ENCODE peak calls at places on chromosomes 5 and 9, in six cellular contexts. One of them, this sample, is unnamed.

GRCh38 chr5:83077662-83078261 is 415 bp downstream of the XRCC4 start:
- DNase-seq in naive thymus-derived CD4-positive, alpha-beta T cell: no peak
- DNase-seq in fibroblast of the conjunctiva: no peak
- DNase-seq in stimulated activated CD8-positive, alpha-beta memory T cell treated with anti-CD3 and anti-CD28 coated beads, Interleukin-7, amount 100 ng/mL, for 4 hours: no peak
- DNase-seq in stimulated activated CD4-positive, alpha-beta T cell treated with anti-CD3 and anti-CD28 coated beads, Interleukin-1b, Interleukin-23, amount 100 ng/mL, for 1 hour: no peak
- DNase-seq in CMK: peak
- DNase-seq in this sample: no peak

GRCh38 chr5:168434746-168435321 is 51.4 kb upstream of the RARS1 start:
- DNase-seq in stimulated activated CD4-positive, alpha-beta T cell treated with anti-CD3 and anti-CD28 coated beads, Interleukin-1b, Interleukin-23, amount 100 ng/mL, for 1 hour: no peak
- DNase-seq in fibroblast of the conjunctiva: no peak
- DNase-seq in stimulated activated CD8-positive, alpha-beta memory T cell treated with anti-CD3 and anti-CD28 coated beads, Interleukin-7, amount 100 ng/mL, for 4 hours: no peak
- DNase-seq in naive thymus-derived CD4-positive, alpha-beta T cell: no peak
- DNase-seq in CMK: no peak
- DNase-seq in this sample: no peak

GRCh38 chr5:171226096-171226495 is 83.0 kb upstream of the TLX3 start:
- DNase-seq in naive thymus-derived CD4-positive, alpha-beta T cell: no peak
- DNase-seq in stimulated activated CD4-positive, alpha-beta T cell treated with anti-CD3 and anti-CD28 coated beads, Interleukin-1b, Interleukin-23, amount 100 ng/mL, for 1 hour: no peak
- DNase-seq in fibroblast of the conjunctiva: no peak
- DNase-seq in CMK: no peak
- DNase-seq in stimulated activated CD8-positive, alpha-beta memory T cell treated with anti-CD3 and anti-CD28 coated beads, Interleukin-7, amount 100 ng/mL, for 4 hours: no peak
- DNase-seq in this sample: no peak

GRCh38 chr9:26995815-26996214 is 9.7 kb downstream of the LRRC19 start:
- DNase-seq in stimulated activated CD8-positive, alpha-beta memory T cell treated with anti-CD3 and anti-CD28 coated beads, Interleukin-7, amount 100 ng/mL, for 4 hours: no peak
- DNase-seq in fibroblast of the conjunctiva: no peak
- DNase-seq in CMK: no peak
- DNase-seq in naive thymus-derived CD4-positive, alpha-beta T cell: no peak
- DNase-seq in stimulated activated CD4-positive, alpha-beta T cell treated with anti-CD3 and anti-CD28 coated beads, Interleukin-1b, Interleukin-23, amount 100 ng/mL, for 1 hour: no peak
- DNase-seq in this sample: no peak

GRCh38 chr5:140243855-140244254 is 59.0 kb downstream of the PFDN1 start:
- DNase-seq in naive thymus-derived CD4-positive, alpha-beta T cell: no peak
- DNase-seq in CMK: no peak
- DNase-seq in stimulated activated CD8-positive, alpha-beta memory T cell treated with anti-CD3 and anti-CD28 coated beads, Interleukin-7, amount 100 ng/mL, for 4 hours: no peak
- DNase-seq in fibroblast of the conjunctiva: no peak
- DNase-seq in stimulated activated CD4-positive, alpha-beta T cell treated with anti-CD3 and anti-CD28 coated beads, Interleukin-1b, Interleukin-23, amount 100 ng/mL, for 1 hour: no peak
- DNase-seq in this sample: no peak

GRCh38 chr5:73985145-73985544 is 359.1 kb downstream of the ARHGEF28 start:
- DNase-seq in stimulated activated CD4-positive, alpha-beta T cell treated with anti-CD3 and anti-CD28 coated beads, Interleukin-1b, Interleukin-23, amount 100 ng/mL, for 1 hour: no peak
- DNase-seq in CMK: no peak
- DNase-seq in stimulated activated CD8-positive, alpha-beta memory T cell treated with anti-CD3 and anti-CD28 coated beads, Interleukin-7, amount 100 ng/mL, for 4 hours: no peak
- DNase-seq in naive thymus-derived CD4-positive, alpha-beta T cell: no peak
- DNase-seq in fibroblast of the conjunctiva: no peak
- DNase-seq in this sample: no peak

GRCh38 chr5:36090033-36090432 is 23.4 kb upstream of the UGT3A2 start:
- DNase-seq in fibroblast of the conjunctiva: no peak
- DNase-seq in stimulated activated CD8-positive, alpha-beta memory T cell treated with anti-CD3 and anti-CD28 coated beads, Interleukin-7, amount 100 ng/mL, for 4 hours: no peak
- DNase-seq in naive thymus-derived CD4-positive, alpha-beta T cell: no peak
- DNase-seq in CMK: no peak
- DNase-seq in stimulated activated CD4-positive, alpha-beta T cell treated with anti-CD3 and anti-CD28 coated beads, Interleukin-1b, Interleukin-23, amount 100 ng/mL, for 1 hour: no peak
- DNase-seq in this sample: no peak

GRCh38 chr9:104233366-104233765 is 139.3 kb downstream of the SMC2 start:
- DNase-seq in naive thymus-derived CD4-positive, alpha-beta T cell: no peak
- DNase-seq in stimulated activated CD4-positive, alpha-beta T cell treated with anti-CD3 and anti-CD28 coated beads, Interleukin-1b, Interleukin-23, amount 100 ng/mL, for 1 hour: no peak
- DNase-seq in CMK: no peak
- DNase-seq in fibroblast of the conjunctiva: no peak
- DNase-seq in stimulated activated CD8-positive, alpha-beta memory T cell treated with anti-CD3 and anti-CD28 coated beads, Interleukin-7, amount 100 ng/mL, for 4 hours: no peak
- DNase-seq in this sample: no peak

GRCh38 chr5:152456815-152457443 is 51.9 kb upstream of the NMUR2 start:
- DNase-seq in stimulated activated CD4-positive, alpha-beta T cell treated with anti-CD3 and anti-CD28 coated beads, Interleukin-1b, Interleukin-23, amount 100 ng/mL, for 1 hour: no peak
- DNase-seq in CMK: no peak
- DNase-seq in stimulated activated CD8-positive, alpha-beta memory T cell treated with anti-CD3 and anti-CD28 coated beads, Interleukin-7, amount 100 ng/mL, for 4 hours: no peak
- DNase-seq in naive thymus-derived CD4-positive, alpha-beta T cell: no peak
- DNase-seq in fibroblast of the conjunctiva: no peak
- DNase-seq in this sample: no peak

GRCh38 chr5:162209005-162209605 is 141.5 kb downstream of the GABRG2 start:
- DNase-seq in stimulated activated CD4-positive, alpha-beta T cell treated with anti-CD3 and anti-CD28 coated beads, Interleukin-1b, Interleukin-23, amount 100 ng/mL, for 1 hour: no peak
- DNase-seq in stimulated activated CD8-positive, alpha-beta memory T cell treated with anti-CD3 and anti-CD28 coated beads, Interleukin-7, amount 100 ng/mL, for 4 hours: no peak
- DNase-seq in CMK: peak
- DNase-seq in fibroblast of the conjunctiva: no peak
- DNase-seq in naive thymus-derived CD4-positive, alpha-beta T cell: no peak
- DNase-seq in this sample: no peak

GRCh38 chr9:132605387-132605786 is 23.0 kb downstream of the BARHL1 start:
- DNase-seq in CMK: no peak
- DNase-seq in naive thymus-derived CD4-positive, alpha-beta T cell: no peak
- DNase-seq in stimulated activated CD4-positive, alpha-beta T cell treated with anti-CD3 and anti-CD28 coated beads, Interleukin-1b, Interleukin-23, amount 100 ng/mL, for 1 hour: no peak
- DNase-seq in fibroblast of the conjunctiva: no peak
- DNase-seq in stimulated activated CD8-positive, alpha-beta memory T cell treated with anti-CD3 and anti-CD28 coated beads, Interleukin-7, amount 100 ng/mL, for 4 hours: no peak
- DNase-seq in this sample: no peak

GRCh38 chr5:168991311-168991710 is 309.6 kb downstream of the SLIT3 start:
- DNase-seq in fibroblast of the conjunctiva: no peak
- DNase-seq in stimulated activated CD8-positive, alpha-beta memory T cell treated with anti-CD3 and anti-CD28 coated beads, Interleukin-7, amount 100 ng/mL, for 4 hours: no peak
- DNase-seq in naive thymus-derived CD4-positive, alpha-beta T cell: no peak
- DNase-seq in CMK: no peak
- DNase-seq in stimulated activated CD4-positive, alpha-beta T cell treated with anti-CD3 and anti-CD28 coated beads, Interleukin-1b, Interleukin-23, amount 100 ng/mL, for 1 hour: no peak
- DNase-seq in this sample: no peak

GRCh38 chr5:172509405-172509781 is 55.1 kb upstream of the SH3PXD2B start:
- DNase-seq in fibroblast of the conjunctiva: no peak
- DNase-seq in stimulated activated CD4-positive, alpha-beta T cell treated with anti-CD3 and anti-CD28 coated beads, Interleukin-1b, Interleukin-23, amount 100 ng/mL, for 1 hour: no peak
- DNase-seq in naive thymus-derived CD4-positive, alpha-beta T cell: no peak
- DNase-seq in stimulated activated CD8-positive, alpha-beta memory T cell treated with anti-CD3 and anti-CD28 coated beads, Interleukin-7, amount 100 ng/mL, for 4 hours: no peak
- DNase-seq in CMK: no peak
- DNase-seq in this sample: no peak

GRCh38 chr9:123309611-123310010 is 41.2 kb upstream of the STRBP start:
- DNase-seq in naive thymus-derived CD4-positive, alpha-beta T cell: no peak
- DNase-seq in fibroblast of the conjunctiva: no peak
- DNase-seq in CMK: no peak
- DNase-seq in stimulated activated CD4-positive, alpha-beta T cell treated with anti-CD3 and anti-CD28 coated beads, Interleukin-1b, Interleukin-23, amount 100 ng/mL, for 1 hour: no peak
- DNase-seq in stimulated activated CD8-positive, alpha-beta memory T cell treated with anti-CD3 and anti-CD28 coated beads, Interleukin-7, amount 100 ng/mL, for 4 hours: no peak
- DNase-seq in this sample: no peak

GRCh38 chr5:121430538-121430937 is 421.1 kb upstream of the FTMT start:
- DNase-seq in CMK: no peak
- DNase-seq in stimulated activated CD4-positive, alpha-beta T cell treated with anti-CD3 and anti-CD28 coated beads, Interleukin-1b, Interleukin-23, amount 100 ng/mL, for 1 hour: no peak
- DNase-seq in stimulated activated CD8-positive, alpha-beta memory T cell treated with anti-CD3 and anti-CD28 coated beads, Interleukin-7, amount 100 ng/mL, for 4 hours: no peak
- DNase-seq in naive thymus-derived CD4-positive, alpha-beta T cell: no peak
- DNase-seq in fibroblast of the conjunctiva: no peak
- DNase-seq in this sample: no peak

GRCh38 chr5:148827723-148828122 is 1.3 kb downstream of the ADRB2 start:
- DNase-seq in CMK: no peak
- DNase-seq in naive thymus-derived CD4-positive, alpha-beta T cell: no peak
- DNase-seq in stimulated activated CD4-positive, alpha-beta T cell treated with anti-CD3 and anti-CD28 coated beads, Interleukin-1b, Interleukin-23, amount 100 ng/mL, for 1 hour: no peak
- DNase-seq in stimulated activated CD8-positive, alpha-beta memory T cell treated with anti-CD3 and anti-CD28 coated beads, Interleukin-7, amount 100 ng/mL, for 4 hours: no peak
- DNase-seq in fibroblast of the conjunctiva: no peak
- DNase-seq in this sample: no peak

GRCh38 chr5:96528816-96529474 is 95.9 kb upstream of the PCSK1 start:
- DNase-seq in stimulated activated CD4-positive, alpha-beta T cell treated with anti-CD3 and anti-CD28 coated beads, Interleukin-1b, Interleukin-23, amount 100 ng/mL, for 1 hour: no peak
- DNase-seq in naive thymus-derived CD4-positive, alpha-beta T cell: no peak
- DNase-seq in CMK: no peak
- DNase-seq in fibroblast of the conjunctiva: no peak
- DNase-seq in stimulated activated CD8-positive, alpha-beta memory T cell treated with anti-CD3 and anti-CD28 coated beads, Interleukin-7, amount 100 ng/mL, for 4 hours: no peak
- DNase-seq in this sample: no peak

GRCh38 chr9:3508531-3509374 is 17.0 kb downstream of the RFX3 start:
- DNase-seq in stimulated activated CD8-positive, alpha-beta memory T cell treated with anti-CD3 and anti-CD28 coated beads, Interleukin-7, amount 100 ng/mL, for 4 hours: no peak
- DNase-seq in fibroblast of the conjunctiva: no peak
- DNase-seq in naive thymus-derived CD4-positive, alpha-beta T cell: no peak
- DNase-seq in CMK: no peak
- DNase-seq in stimulated activated CD4-positive, alpha-beta T cell treated with anti-CD3 and anti-CD28 coated beads, Interleukin-1b, Interleukin-23, amount 100 ng/mL, for 1 hour: no peak
- DNase-seq in this sample: no peak

GRCh38 chr5:178143901-178144300 is 9.8 kb downstream of the NHP2 start:
- DNase-seq in CMK: no peak
- DNase-seq in stimulated activated CD4-positive, alpha-beta T cell treated with anti-CD3 and anti-CD28 coated beads, Interleukin-1b, Interleukin-23, amount 100 ng/mL, for 1 hour: no peak
- DNase-seq in stimulated activated CD8-positive, alpha-beta memory T cell treated with anti-CD3 and anti-CD28 coated beads, Interleukin-7, amount 100 ng/mL, for 4 hours: no peak
- DNase-seq in fibroblast of the conjunctiva: no peak
- DNase-seq in naive thymus-derived CD4-positive, alpha-beta T cell: no peak
- DNase-seq in this sample: no peak

GRCh38 chr5:77073667-77074066 is 13.4 kb downstream of the ZBED3 start:
- DNase-seq in stimulated activated CD8-positive, alpha-beta memory T cell treated with anti-CD3 and anti-CD28 coated beads, Interleukin-7, amount 100 ng/mL, for 4 hours: no peak
- DNase-seq in naive thymus-derived CD4-positive, alpha-beta T cell: no peak
- DNase-seq in fibroblast of the conjunctiva: no peak
- DNase-seq in stimulated activated CD4-positive, alpha-beta T cell treated with anti-CD3 and anti-CD28 coated beads, Interleukin-1b, Interleukin-23, amount 100 ng/mL, for 1 hour: no peak
- DNase-seq in CMK: no peak
- DNase-seq in this sample: no peak

GRCh38 chr9:133656211-133657119 is 20.3 kb downstream of the DBH start:
- DNase-seq in CMK: no peak
- DNase-seq in stimulated activated CD4-positive, alpha-beta T cell treated with anti-CD3 and anti-CD28 coated beads, Interleukin-1b, Interleukin-23, amount 100 ng/mL, for 1 hour: peak
- DNase-seq in stimulated activated CD8-positive, alpha-beta memory T cell treated with anti-CD3 and anti-CD28 coated beads, Interleukin-7, amount 100 ng/mL, for 4 hours: no peak
- DNase-seq in naive thymus-derived CD4-positive, alpha-beta T cell: peak
- DNase-seq in fibroblast of the conjunctiva: no peak
- DNase-seq in this sample: no peak

GRCh38 chr5:107092695-107093094 is 578.0 kb downstream of the EFNA5 start:
- DNase-seq in stimulated activated CD8-positive, alpha-beta memory T cell treated with anti-CD3 and anti-CD28 coated beads, Interleukin-7, amount 100 ng/mL, for 4 hours: no peak
- DNase-seq in fibroblast of the conjunctiva: no peak
- DNase-seq in stimulated activated CD4-positive, alpha-beta T cell treated with anti-CD3 and anti-CD28 coated beads, Interleukin-1b, Interleukin-23, amount 100 ng/mL, for 1 hour: no peak
- DNase-seq in naive thymus-derived CD4-positive, alpha-beta T cell: no peak
- DNase-seq in CMK: no peak
- DNase-seq in this sample: no peak

GRCh38 chr5:180007582-180007981 is 64.0 kb downstream of the RNF130 start:
- DNase-seq in stimulated activated CD8-positive, alpha-beta memory T cell treated with anti-CD3 and anti-CD28 coated beads, Interleukin-7, amount 100 ng/mL, for 4 hours: no peak
- DNase-seq in stimulated activated CD4-positive, alpha-beta T cell treated with anti-CD3 and anti-CD28 coated beads, Interleukin-1b, Interleukin-23, amount 100 ng/mL, for 1 hour: no peak
- DNase-seq in CMK: peak
- DNase-seq in naive thymus-derived CD4-positive, alpha-beta T cell: no peak
- DNase-seq in fibroblast of the conjunctiva: no peak
- DNase-seq in this sample: no peak

GRCh38 chr9:109454041-109454440 is 44.1 kb downstream of the PTPN3 start:
- DNase-seq in naive thymus-derived CD4-positive, alpha-beta T cell: no peak
- DNase-seq in stimulated activated CD4-positive, alpha-beta T cell treated with anti-CD3 and anti-CD28 coated beads, Interleukin-1b, Interleukin-23, amount 100 ng/mL, for 1 hour: no peak
- DNase-seq in CMK: no peak
- DNase-seq in stimulated activated CD8-positive, alpha-beta memory T cell treated with anti-CD3 and anti-CD28 coated beads, Interleukin-7, amount 100 ng/mL, for 4 hours: no peak
- DNase-seq in fibroblast of the conjunctiva: no peak
- DNase-seq in this sample: no peak

GRCh38 chr5:71943874-71944273 is 163.4 kb upstream of the MAP1B start:
- DNase-seq in stimulated activated CD8-positive, alpha-beta memory T cell treated with anti-CD3 and anti-CD28 coated beads, Interleukin-7, amount 100 ng/mL, for 4 hours: no peak
- DNase-seq in naive thymus-derived CD4-positive, alpha-beta T cell: no peak
- DNase-seq in stimulated activated CD4-positive, alpha-beta T cell treated with anti-CD3 and anti-CD28 coated beads, Interleukin-1b, Interleukin-23, amount 100 ng/mL, for 1 hour: no peak
- DNase-seq in CMK: no peak
- DNase-seq in fibroblast of the conjunctiva: no peak
- DNase-seq in this sample: no peak

GRCh38 chr9:129422843-129423700 is 197.8 kb downstream of the C9orf50 start:
- DNase-seq in CMK: no peak
- DNase-seq in stimulated activated CD4-positive, alpha-beta T cell treated with anti-CD3 and anti-CD28 coated beads, Interleukin-1b, Interleukin-23, amount 100 ng/mL, for 1 hour: no peak
- DNase-seq in fibroblast of the conjunctiva: no peak
- DNase-seq in naive thymus-derived CD4-positive, alpha-beta T cell: no peak
- DNase-seq in stimulated activated CD8-positive, alpha-beta memory T cell treated with anti-CD3 and anti-CD28 coated beads, Interleukin-7, amount 100 ng/mL, for 4 hours: no peak
- DNase-seq in this sample: no peak

GRCh38 chr5:94621763-94622162 is 3.3 kb downstream of the SLF1 start:
- DNase-seq in stimulated activated CD8-positive, alpha-beta memory T cell treated with anti-CD3 and anti-CD28 coated beads, Interleukin-7, amount 100 ng/mL, for 4 hours: no peak
- DNase-seq in naive thymus-derived CD4-positive, alpha-beta T cell: no peak
- DNase-seq in stimulated activated CD4-positive, alpha-beta T cell treated with anti-CD3 and anti-CD28 coated beads, Interleukin-1b, Interleukin-23, amount 100 ng/mL, for 1 hour: no peak
- DNase-seq in CMK: no peak
- DNase-seq in fibroblast of the conjunctiva: no peak
- DNase-seq in this sample: no peak

GRCh38 chr9:91073049-91073810 is 271.6 kb downstream of the SYK start:
- DNase-seq in naive thymus-derived CD4-positive, alpha-beta T cell: no peak
- DNase-seq in fibroblast of the conjunctiva: no peak
- DNase-seq in CMK: no peak
- DNase-seq in stimulated activated CD8-positive, alpha-beta memory T cell treated with anti-CD3 and anti-CD28 coated beads, Interleukin-7, amount 100 ng/mL, for 4 hours: no peak
- DNase-seq in stimulated activated CD4-positive, alpha-beta T cell treated with anti-CD3 and anti-CD28 coated beads, Interleukin-1b, Interleukin-23, amount 100 ng/mL, for 1 hour: no peak
- DNase-seq in this sample: no peak

GRCh38 chr5:60649288-60649917 is 50.6 kb downstream of the DEPDC1B start:
- DNase-seq in stimulated activated CD4-positive, alpha-beta T cell treated with anti-CD3 and anti-CD28 coated beads, Interleukin-1b, Interleukin-23, amount 100 ng/mL, for 1 hour: no peak
- DNase-seq in stimulated activated CD8-positive, alpha-beta memory T cell treated with anti-CD3 and anti-CD28 coated beads, Interleukin-7, amount 100 ng/mL, for 4 hours: no peak
- DNase-seq in fibroblast of the conjunctiva: peak
- DNase-seq in CMK: no peak
- DNase-seq in naive thymus-derived CD4-positive, alpha-beta T cell: peak
- DNase-seq in this sample: no peak

GRCh38 chr5:302951-303350 is 18.6 kb upstream of the AHRR start:
- DNase-seq in stimulated activated CD4-positive, alpha-beta T cell treated with anti-CD3 and anti-CD28 coated beads, Interleukin-1b, Interleukin-23, amount 100 ng/mL, for 1 hour: no peak
- DNase-seq in stimulated activated CD8-positive, alpha-beta memory T cell treated with anti-CD3 and anti-CD28 coated beads, Interleukin-7, amount 100 ng/mL, for 4 hours: no peak
- DNase-seq in naive thymus-derived CD4-positive, alpha-beta T cell: no peak
- DNase-seq in fibroblast of the conjunctiva: no peak
- DNase-seq in CMK: no peak
- DNase-seq in this sample: no peak

GRCh38 chr5:82347213-82347947 is 69.2 kb upstream of the RPS23 start:
- DNase-seq in naive thymus-derived CD4-positive, alpha-beta T cell: no peak
- DNase-seq in stimulated activated CD8-positive, alpha-beta memory T cell treated with anti-CD3 and anti-CD28 coated beads, Interleukin-7, amount 100 ng/mL, for 4 hours: no peak
- DNase-seq in fibroblast of the conjunctiva: no peak
- DNase-seq in stimulated activated CD4-positive, alpha-beta T cell treated with anti-CD3 and anti-CD28 coated beads, Interleukin-1b, Interleukin-23, amount 100 ng/mL, for 1 hour: no peak
- DNase-seq in CMK: no peak
- DNase-seq in this sample: peak

GRCh38 chr5:106510321-106510720 is 1160.4 kb downstream of the EFNA5 start:
- DNase-seq in fibroblast of the conjunctiva: no peak
- DNase-seq in CMK: no peak
- DNase-seq in naive thymus-derived CD4-positive, alpha-beta T cell: no peak
- DNase-seq in stimulated activated CD8-positive, alpha-beta memory T cell treated with anti-CD3 and anti-CD28 coated beads, Interleukin-7, amount 100 ng/mL, for 4 hours: no peak
- DNase-seq in stimulated activated CD4-positive, alpha-beta T cell treated with anti-CD3 and anti-CD28 coated beads, Interleukin-1b, Interleukin-23, amount 100 ng/mL, for 1 hour: no peak
- DNase-seq in this sample: no peak

GRCh38 chr5:154610321-154611154 is 132.5 kb upstream of the HAND1 start:
- DNase-seq in naive thymus-derived CD4-positive, alpha-beta T cell: peak
- DNase-seq in stimulated activated CD8-positive, alpha-beta memory T cell treated with anti-CD3 and anti-CD28 coated beads, Interleukin-7, amount 100 ng/mL, for 4 hours: peak
- DNase-seq in CMK: peak
- DNase-seq in fibroblast of the conjunctiva: peak
- DNase-seq in stimulated activated CD4-positive, alpha-beta T cell treated with anti-CD3 and anti-CD28 coated beads, Interleukin-1b, Interleukin-23, amount 100 ng/mL, for 1 hour: no peak
- DNase-seq in this sample: peak

GRCh38 chr9:98707158-98708102 is 1.3 kb downstream of the GABBR2 start:
- DNase-seq in fibroblast of the conjunctiva: peak
- DNase-seq in CMK: no peak
- DNase-seq in stimulated activated CD4-positive, alpha-beta T cell treated with anti-CD3 and anti-CD28 coated beads, Interleukin-1b, Interleukin-23, amount 100 ng/mL, for 1 hour: no peak
- DNase-seq in naive thymus-derived CD4-positive, alpha-beta T cell: no peak
- DNase-seq in stimulated activated CD8-positive, alpha-beta memory T cell treated with anti-CD3 and anti-CD28 coated beads, Interleukin-7, amount 100 ng/mL, for 4 hours: no peak
- DNase-seq in this sample: peak

GRCh38 chr9:95857122-95857521 is 18.4 kb upstream of the ERCC6L2 start:
- DNase-seq in stimulated activated CD8-positive, alpha-beta memory T cell treated with anti-CD3 and anti-CD28 coated beads, Interleukin-7, amount 100 ng/mL, for 4 hours: no peak
- DNase-seq in fibroblast of the conjunctiva: peak
- DNase-seq in stimulated activated CD4-positive, alpha-beta T cell treated with anti-CD3 and anti-CD28 coated beads, Interleukin-1b, Interleukin-23, amount 100 ng/mL, for 1 hour: no peak
- DNase-seq in CMK: no peak
- DNase-seq in naive thymus-derived CD4-positive, alpha-beta T cell: no peak
- DNase-seq in this sample: no peak

GRCh38 chr5:152817311-152817710 is 412.2 kb upstream of the NMUR2 start:
- DNase-seq in CMK: no peak
- DNase-seq in stimulated activated CD8-positive, alpha-beta memory T cell treated with anti-CD3 and anti-CD28 coated beads, Interleukin-7, amount 100 ng/mL, for 4 hours: no peak
- DNase-seq in fibroblast of the conjunctiva: no peak
- DNase-seq in stimulated activated CD4-positive, alpha-beta T cell treated with anti-CD3 and anti-CD28 coated beads, Interleukin-1b, Interleukin-23, amount 100 ng/mL, for 1 hour: no peak
- DNase-seq in naive thymus-derived CD4-positive, alpha-beta T cell: no peak
- DNase-seq in this sample: no peak

GRCh38 chr5:71587709-71588532 is 781 bp downstream of the MCCC2 start:
- DNase-seq in stimulated activated CD8-positive, alpha-beta memory T cell treated with anti-CD3 and anti-CD28 coated beads, Interleukin-7, amount 100 ng/mL, for 4 hours: no peak
- DNase-seq in fibroblast of the conjunctiva: no peak
- DNase-seq in naive thymus-derived CD4-positive, alpha-beta T cell: no peak
- DNase-seq in CMK: no peak
- DNase-seq in stimulated activated CD4-positive, alpha-beta T cell treated with anti-CD3 and anti-CD28 coated beads, Interleukin-1b, Interleukin-23, amount 100 ng/mL, for 1 hour: no peak
- DNase-seq in this sample: no peak

GRCh38 chr5:129406440-129406839 is 53.7 kb upstream of the ADAMTS19 start:
- DNase-seq in stimulated activated CD4-positive, alpha-beta T cell treated with anti-CD3 and anti-CD28 coated beads, Interleukin-1b, Interleukin-23, amount 100 ng/mL, for 1 hour: no peak
- DNase-seq in CMK: no peak
- DNase-seq in fibroblast of the conjunctiva: no peak
- DNase-seq in naive thymus-derived CD4-positive, alpha-beta T cell: no peak
- DNase-seq in stimulated activated CD8-positive, alpha-beta memory T cell treated with anti-CD3 and anti-CD28 coated beads, Interleukin-7, amount 100 ng/mL, for 4 hours: no peak
- DNase-seq in this sample: no peak